ENCODE peak calls at places on chromosomes 4 and X, in ten cellular contexts. Y is stimulated activated naive B cell treated with anti-CD40 and anti-IgM and Interleukin-4, amounts not matched to agents 10 μg/mL and 1 μg/mL and 100 μg/mL, for 72 hours; C is stromal cell of bone marrow; D is NCI-H1092 treated with DMSO at 0.1 percent for 48 hours; M is activated T-helper 1 cell treated with anti-CD3 and anti-CD28 coated beads, Interleukin-12 subunit alpha, Interleukin-12 subunit beta, Interleukin-2, Interleukin-4 antibody, amounts not matched to agents 30 ng/mL and 10 ng/mL and 1 ng/mL, durations not matched to agents 14 hours and 24 hours and 36 hours; G is SHP77; I is WTC11; V is H9; P is SJSA1; N is GM10248. Z is an unnamed sample.

GRCh38 chr4:178471385-178471784 is 1029.1 kb upstream of the AGA start:
- DNase-seq in I (no peak), Y (no peak), G (no peak), P (no peak), D (no peak), V (no peak), N (no peak), C (no peak), M (no peak), Z (no peak)

GRCh38 chrX:140712413-140713173 is 3.0 kb downstream of the LINC00632 start:
- DNase-seq in D (no peak), V (peak), M (no peak), I (peak), Y (no peak), N (no peak), C (no peak), P (no peak), G (peak), Z (peak)

GRCh38 chrX:3181846-3182245 is 140.6 kb downstream of the ARSF start:
- DNase-seq in V (no peak), P (no peak), N (no peak), I (no peak), M (no peak), C (no peak), G (no peak), D (no peak), Y (no peak), Z (no peak)

GRCh38 chrX:129523076-129524055 is at the start of gene SMARCA1:
- DNase-seq in M (no peak), G (peak), D (peak), Y (no peak), N (peak), C (no peak), V (peak), P (peak), I (peak), Z (peak)

GRCh38 chr4:6263541-6264540 is 5.8 kb upstream of the WFS1 start:
- DNase-seq in G (no peak), V (peak), Y (no peak), P (no peak), N (peak), M (no peak), D (peak), I (peak), C (no peak), Z (peak)

GRCh38 chr4:7415927-7416686 is 18.6 kb downstream of the PSAPL1 start:
- DNase-seq in I (peak), Y (no peak), V (peak), D (no peak), M (no peak), G (no peak), N (no peak), C (no peak), P (peak), Z (no peak)

GRCh38 chrX:151402719-151403390 is 5.8 kb downstream of the VMA21 start:
- DNase-seq in Y (no peak), G (no peak), M (no peak), N (no peak), P (no peak), I (no peak), D (peak), C (no peak), V (peak), Z (no peak)

GRCh38 chr4:159227984-159228383 is 125.1 kb downstream of the RAPGEF2 start:
- DNase-seq in Y (no peak), M (no peak), D (no peak), I (peak), N (no peak), P (peak), C (peak), V (peak), G (no peak), Z (no peak)

GRCh38 chr4:154583677-154584076 is 6.9 kb downstream of the FGA start:
- DNase-seq in M (no peak), P (no peak), V (no peak), D (no peak), I (no peak), G (no peak), Y (no peak), C (no peak), N (no peak), Z (no peak)

GRCh38 chrX:145292208-145292607 is 44.9 kb downstream of the SPANXN1 start:
- DNase-seq in D (no peak), M (no peak), C (no peak), I (no peak), N (no peak), G (no peak), P (no peak), V (no peak), Y (no peak), Z (no peak)

GRCh38 chrX:134933911-134934310 is 56.9 kb upstream of the SMIM10 start:
- DNase-seq in G (no peak), V (no peak), P (no peak), N (no peak), M (no peak), I (no peak), C (no peak), D (peak), Y (no peak), Z (no peak)

GRCh38 chr4:145177906-145178538 is 2.4 kb downstream of the OTUD4 start:
- DNase-seq in V (no peak), I (no peak), N (no peak), G (no peak), C (no peak), P (no peak), D (no peak), M (no peak), Y (no peak), Z (peak)

GRCh38 chrX:111095974-111096870 is at the start of gene PAK3:
- DNase-seq in D (peak), C (peak), N (no peak), M (no peak), I (peak), V (peak), P (no peak), Y (no peak), G (peak), Z (peak)

GRCh38 chr4:1296324-1297022 is 6.8 kb downstream of the MAEA start:
- DNase-seq in V (no peak), M (no peak), C (no peak), P (no peak), I (no peak), N (no peak), D (no peak), G (no peak), Y (no peak), Z (no peak)

GRCh38 chr4:152974732-152975614 is 38.9 kb downstream of the FHDC1 start:
- DNase-seq in C (no peak), M (no peak), V (peak), D (no peak), Y (no peak), G (no peak), P (peak), N (no peak), I (no peak), Z (no peak)

GRCh38 chrX:142214081-142214480 is 9.0 kb upstream of the MAGEC2 start:
- DNase-seq in M (no peak), D (no peak), C (no peak), Y (no peak), P (no peak), G (no peak), V (no peak), N (no peak), I (no peak), Z (no peak)

GRCh38 chrX:97322401-97322800 is 438.7 kb downstream of the RPA4 start:
- DNase-seq in C (no peak), P (no peak), V (no peak), G (no peak), M (no peak), D (no peak), Y (no peak), N (no peak), I (no peak), Z (no peak)

GRCh38 chrX:16320765-16321355 is 153.6 kb downstream of the MAGEB17 start:
- DNase-seq in Y (no peak), I (no peak), G (no peak), V (no peak), N (no peak), C (peak), M (no peak), D (no peak), P (no peak), Z (no peak)

GRCh38 chr4:152462047-152462446 is 73.8 kb downstream of the FBXW7 start:
- DNase-seq in D (no peak), Y (no peak), P (no peak), I (no peak), G (no peak), V (no peak), M (no peak), C (no peak), N (peak), Z (peak)

GRCh38 chrX:134184936-134185335 is 52.0 kb upstream of the CCDC160 start:
- DNase-seq in C (no peak), N (no peak), V (no peak), D (no peak), Y (no peak), M (no peak), G (no peak), P (no peak), I (no peak), Z (no peak)

GRCh38 chrX:11129546-11129945 is 18.4 kb downstream of the HCCS start:
- DNase-seq in V (no peak), M (no peak), D (no peak), Y (no peak), I (no peak), N (no peak), G (no peak), C (no peak), P (no peak), Z (no peak)

GRCh38 chr4:6283282-6283681 is 13.6 kb downstream of the WFS1 start:
- DNase-seq in G (no peak), Y (no peak), N (no peak), M (no peak), I (no peak), D (no peak), C (no peak), P (no peak), V (no peak), Z (no peak)

GRCh38 chrX:85992811-85993229 is 54.5 kb downstream of the CHM start:
- DNase-seq in D (no peak), M (no peak), V (no peak), C (peak), G (no peak), N (no peak), I (no peak), P (no peak), Y (no peak), Z (no peak)

GRCh38 chr4:25658357-25658771 is 2.7 kb downstream of the SLC34A2 start:
- DNase-seq in I (no peak), M (no peak), P (no peak), Y (no peak), G (no peak), C (no peak), V (no peak), D (no peak), N (no peak), Z (no peak)

GRCh38 chr4:113534698-113535097 is 226.8 kb downstream of the CAMK2D start:
- DNase-seq in G (no peak), V (no peak), P (no peak), M (no peak), I (no peak), C (peak), Y (no peak), D (no peak), N (no peak), Z (no peak)

GRCh38 chrX:24260827-24261550 is 52.9 kb downstream of the SUPT20HL2 start:
- DNase-seq in I (no peak), Y (no peak), N (no peak), V (no peak), G (no peak), M (peak), P (no peak), C (peak), D (no peak), Z (peak)

GRCh38 chr4:170025523-170026252 is 507 bp downstream of the MFAP3L start:
- DNase-seq in N (no peak), V (no peak), M (no peak), Y (no peak), G (no peak), C (no peak), P (no peak), D (no peak), I (peak), Z (no peak)

GRCh38 chr4:127622923-127623754 is 9.6 kb upstream of the INTU start:
- DNase-seq in I (peak), D (peak), Y (no peak), P (no peak), C (peak), N (no peak), M (no peak), G (no peak), V (peak), Z (peak)

GRCh38 chrX:119790977-119791436 is 423 bp downstream of the RPL39 start:
- DNase-seq in V (no peak), Y (peak), C (no peak), M (no peak), N (no peak), P (no peak), I (no peak), D (peak), G (no peak), Z (peak)

GRCh38 chr4:25402521-25402920 is 25.5 kb downstream of the ANAPC4 start:
- DNase-seq in G (no peak), M (no peak), V (no peak), P (no peak), Y (no peak), C (peak), I (no peak), D (no peak), N (no peak), Z (no peak)

GRCh38 chr4:184755278-184755677 is 21.4 kb upstream of the CENPU start:
- DNase-seq in D (no peak), V (no peak), Y (no peak), C (no peak), N (no peak), P (peak), G (no peak), M (no peak), I (no peak), Z (no peak)

GRCh38 chr4:27084685-27085356 is 224.2 kb downstream of the STIM2 start:
- DNase-seq in D (peak), N (peak), P (no peak), C (no peak), V (peak), M (no peak), G (no peak), I (peak), Y (no peak), Z (no peak)

GRCh38 chr4:87188063-87188462 is 32.4 kb downstream of the KLHL8 start:
- DNase-seq in I (no peak), M (no peak), G (no peak), D (no peak), C (no peak), Y (no peak), N (no peak), V (no peak), P (no peak), Z (no peak)

GRCh38 chr4:140635606-140636005 is 66.8 kb upstream of the UCP1 start:
- DNase-seq in G (no peak), M (no peak), C (no peak), Y (no peak), I (peak), V (peak), D (no peak), P (peak), N (no peak), Z (no peak)

GRCh38 chr4:3045500-3045850 is 28.9 kb downstream of the HTT-AS start:
- DNase-seq in V (no peak), Y (peak), D (no peak), G (no peak), I (no peak), M (peak), N (no peak), C (peak), P (no peak), Z (peak)

GRCh38 chr4:141410839-141411238 is 190.1 kb downstream of the ZNF330 start:
- DNase-seq in Y (no peak), N (no peak), C (no peak), D (no peak), G (no peak), V (no peak), P (no peak), M (no peak), I (no peak), Z (no peak)

Z was measured in KBM-7.